ENCODE peak calls at places on chromosomes 4 and X, in eight cellular contexts. G is lower lobe of right lung, E is spleen, B is fibroblast of the aortic adventitia, Z is Caco-2, A is IMR-90, T is nephron progenitor cell, P is heart left ventricle. U is an unnamed sample.
A peak's percentile ranks its signal among the peaks of the same experiment; 100 is the strongest.

GRCh38 chrX:65741823-65742222 is 74.4 kb downstream of the MSN start:
- DNase-seq in B (no peak), G (no peak), Z (no peak), P (no peak), E (no peak), A (no peak), T (no peak), U (no peak)

GRCh38 chr4:93791570-93792195 is 36.9 kb upstream of the ATOH1 start:
- DNase-seq in A (peak; percentile 48), P (peak; percentile 18), T (peak; percentile 71), G (peak; percentile 44), Z (peak; percentile 57), E (no peak), B (peak; percentile 49), U (peak; percentile 43)

GRCh38 chrX:151762802-151763201 is 28.3 kb downstream of the CNGA2 start:
- DNase-seq in Z (no peak), T (no peak), G (no peak), E (no peak), A (no peak), P (no peak), B (no peak), U (no peak)

GRCh38 chrX:136619889-136620505 is 28.0 kb upstream of the CD40LG start:
- DNase-seq in T (no peak), B (no peak), G (no peak), A (no peak), P (no peak), E (no peak), Z (no peak), U (no peak)

GRCh38 chr4:146638801-146639351 is at the start of gene POU4F2:
- DNase-seq in T (peak; percentile 65), E (no peak), Z (no peak), G (no peak), B (no peak), P (no peak), A (no peak), U (no peak)

GRCh38 chr4:2714071-2714770 is 41.9 kb downstream of the TNIP2 start:
- DNase-seq in Z (no peak), B (peak; percentile 76), A (peak; percentile 71), G (no peak), P (peak; percentile 71), E (peak; percentile 42), T (no peak), U (peak; percentile 59)

GRCh38 chrX:120604359-120604782 is 470 bp downstream of the MCTS1 start:
- DNase-seq in E (no peak), G (no peak), P (peak; percentile 9), T (no peak), B (peak; percentile 51), A (peak; percentile 33), Z (peak; percentile 9), U (peak; percentile 68)

GRCh38 chr4:113846433-113846832 is 84.9 kb upstream of the CAMK2D start:
- DNase-seq in Z (no peak), A (no peak), G (no peak), P (no peak), T (no peak), B (no peak), E (no peak), U (no peak)

DNA sequence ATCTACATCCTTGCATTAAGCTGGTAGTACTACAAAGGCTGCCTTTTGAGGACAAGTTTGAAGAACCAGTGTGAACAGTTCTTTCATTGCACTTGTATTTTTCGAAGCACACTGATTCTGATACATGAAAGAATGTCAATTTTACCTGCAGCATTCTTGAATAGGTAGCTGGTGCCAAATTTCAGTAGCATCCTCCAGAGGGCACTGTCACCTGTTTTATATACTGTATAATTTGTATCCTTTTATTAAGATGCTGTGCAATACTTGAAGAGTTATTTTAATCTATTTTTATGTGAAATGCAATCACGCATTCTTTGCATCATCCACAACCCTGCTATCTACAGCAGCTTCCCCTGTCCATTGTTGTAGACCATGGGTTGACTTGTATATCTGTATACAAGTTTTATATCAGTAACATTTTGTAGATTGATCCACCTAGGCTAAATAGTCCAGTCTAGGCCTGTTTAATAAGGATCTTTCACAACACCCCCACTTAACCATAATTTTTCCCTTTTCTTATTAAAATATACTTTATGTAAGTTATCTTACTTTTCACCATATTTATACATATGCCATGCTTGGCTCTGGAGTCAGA is 325.7 kb downstream of the PCDH7 start:
- DNase-seq in T (peak; percentile 3), Z (peak; percentile 34), G (no peak), P (no peak), E (no peak), A (peak; percentile 24), B (peak; percentile 57), U (peak; percentile 13)
- TF ChIP-seq CTCF in T (peak; percentile 32), Z (peak; percentile 48), G (peak; percentile 38), P (peak; percentile 36), E (peak; percentile 22), A (peak; percentile 46), B (peak; percentile 41), U (peak; percentile 47)

GRCh38 chrX:131739823-131740222 is 195.9 kb downstream of the OR13H1 start:
- DNase-seq in B (no peak), A (no peak), E (no peak), G (no peak), T (no peak), Z (no peak), P (no peak), U (no peak)

GRCh38 chrX:131745942-131746489 is 202.1 kb downstream of the OR13H1 start:
- DNase-seq in Z (no peak), G (no peak), T (no peak), P (no peak), E (no peak), A (no peak), B (no peak), U (no peak)

GRCh38 chrX:131746491-131746968 is 202.7 kb downstream of the OR13H1 start:
- DNase-seq in P (no peak), B (peak; percentile 96), E (peak; percentile 88), Z (peak; percentile 23), T (no peak), G (no peak), A (peak; percentile 86), U (peak; percentile 93)

DNA sequence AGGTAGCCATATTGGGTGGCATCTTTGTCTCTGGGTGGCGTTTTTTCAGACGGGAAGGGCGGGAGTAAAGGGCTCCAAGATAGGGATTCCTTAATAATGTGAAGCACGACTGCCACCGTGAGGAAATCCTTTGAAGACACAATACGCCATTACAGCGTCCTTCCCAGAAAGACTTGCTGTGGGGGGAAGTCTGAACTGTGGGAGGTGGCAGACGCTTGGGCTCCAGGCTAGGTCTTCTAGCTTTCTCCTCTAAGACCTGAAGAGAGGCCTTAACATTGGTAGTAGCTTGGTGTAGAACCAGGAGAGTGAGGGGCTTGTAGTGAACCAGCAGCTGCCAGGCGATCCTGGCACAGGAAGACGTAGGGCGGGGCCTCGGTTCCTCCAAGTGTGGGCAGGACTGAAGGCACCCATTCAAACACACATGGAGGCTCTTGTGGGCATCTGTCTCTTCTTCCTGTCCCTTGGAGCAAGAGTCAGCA is 197.3 kb downstream of the OR13H1 start:
- DNase-seq in B (peak; percentile 92), Z (no peak), P (no peak), E (peak; percentile 89), T (no peak), G (no peak), A (peak; percentile 81), U (peak; percentile 71)
- TF ChIP-seq CTCF in B (peak; percentile 35), Z (no peak), P (no peak), E (peak; percentile 47), T (no peak), G (no peak), A (peak; percentile 52), U (peak; percentile 12)

GRCh38 chr4:157221895-157222763 is 1.6 kb downstream of the GRIA2 start:
- DNase-seq in B (peak; percentile 2), T (peak; percentile 69), G (no peak), E (peak; percentile 50), Z (no peak), P (no peak), A (no peak), U (no peak)

GRCh38 chr4:157221426-157221894 is 932 bp downstream of the GRIA2 start:
- DNase-seq in B (no peak), A (no peak), G (no peak), Z (no peak), T (no peak), P (no peak), E (peak; percentile 38), U (no peak)

GRCh38 chr4:157220026-157220881 is at the start of gene GRIA2:
- DNase-seq in Z (peak; percentile 4), B (peak; percentile 50), G (peak; percentile 53), P (peak; percentile 27), E (peak; percentile 69), A (peak; percentile 54), T (peak; percentile 94), U (peak; percentile 49)

GRCh38 chr4:157222764-157223145 is 2.2 kb downstream of the GRIA2 start:
- DNase-seq in B (no peak), A (no peak), P (no peak), Z (no peak), T (no peak), G (no peak), E (peak; percentile 36), U (no peak)

DNA sequence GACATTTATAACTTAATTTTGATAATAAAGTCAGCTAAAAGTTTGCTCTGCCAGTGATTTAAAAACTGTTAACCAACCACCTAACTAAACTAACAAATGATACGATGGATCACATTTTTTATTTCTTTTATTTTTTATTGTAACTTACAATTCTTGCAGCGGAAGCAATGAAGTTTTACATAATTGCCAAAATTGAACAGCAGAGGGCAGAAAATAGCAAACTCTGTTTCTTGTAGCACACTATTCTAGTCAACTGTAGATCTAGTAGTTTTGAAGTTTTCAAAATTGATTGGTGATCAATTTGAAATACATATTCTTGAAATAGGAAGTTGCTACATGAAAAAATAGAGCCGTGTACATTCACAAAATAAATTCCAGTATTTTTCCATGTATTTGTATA is 2.8 kb upstream of the GRIA2 start:
- DNase-seq in A (peak; percentile 13), G (no peak), P (no peak), T (no peak), B (peak; percentile 45), E (no peak), Z (peak; percentile 10), U (peak; percentile 37)
- TF ChIP-seq CTCF in A (peak; percentile 39), G (peak; percentile 40), P (peak; percentile 23), T (peak; percentile 55), B (peak; percentile 57), E (no peak), Z (peak; percentile 32), U (peak; percentile 60)

GRCh38 chr4:108889696-108890475 is 127.0 kb upstream of the ETNPPL start:
- DNase-seq in A (no peak), G (no peak), E (no peak), P (no peak), B (peak; percentile 6), Z (no peak), T (peak; percentile 11), U (no peak)

GRCh38 chr4:108893474-108893873 is 130.6 kb upstream of the ETNPPL start:
- DNase-seq in B (no peak), A (no peak), E (no peak), P (no peak), T (no peak), Z (no peak), G (no peak), U (no peak)

GRCh38 chr4:108887034-108887433 is 124.2 kb upstream of the ETNPPL start:
- DNase-seq in P (no peak), Z (no peak), B (no peak), E (no peak), A (no peak), T (no peak), G (no peak), U (no peak)

GRCh38 chr4:108890491-108890890 is 127.6 kb upstream of the ETNPPL start:
- DNase-seq in T (no peak), P (no peak), E (no peak), G (no peak), A (no peak), B (no peak), Z (no peak), U (no peak)

DNA sequence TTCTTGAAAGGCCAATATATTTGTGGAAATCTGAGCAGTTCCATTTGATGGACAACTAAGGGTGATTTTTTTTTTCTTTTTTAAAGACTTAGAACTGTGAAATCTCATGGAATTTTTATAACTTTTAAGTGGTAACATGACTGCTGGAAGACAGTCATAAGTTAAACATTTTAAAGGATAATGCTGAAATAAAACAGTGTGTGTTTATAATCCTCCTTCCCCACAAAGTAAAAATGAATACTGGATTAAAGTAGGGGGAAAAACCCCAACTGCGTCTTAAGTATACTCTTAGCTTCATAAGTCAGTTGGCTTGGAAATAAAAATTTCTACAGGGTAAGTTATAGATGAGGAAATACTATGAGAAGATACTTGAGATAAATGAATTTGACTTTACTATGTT is 129.1 kb upstream of the ETNPPL start:
- DNase-seq in G (no peak), B (no peak), A (no peak), Z (no peak), T (no peak), E (no peak), P (no peak), U (no peak)
- TF ChIP-seq CTCF in G (no peak), B (no peak), A (no peak), Z (no peak), T (no peak), E (no peak), P (no peak), U (no peak)